ENCODE peak calls at places on chromosomes 11 and 22, in six cellular contexts. G is stimulated activated CD8-positive, alpha-beta memory T cell treated with anti-CD3 and anti-CD28 coated beads, Interleukin-12 subunit alpha, Interleukin-12 subunit beta, amount 100 ng/mL, for 1 hour; F is cardiac muscle cell; P is activated gamma-delta T cell; O is NCI-H2029 treated with DMSO at 0.1 percent for 48 hours; E is NCI-H187 treated with DMSO at 0.1 percent for 48 hours. N is an unnamed sample.

GRCh38 chr22:39601180-39601535 is 30.6 kb downstream of the CACNA1I start:
- DNase-seq in G (no peak), F (no peak), P (no peak), O (no peak), E (no peak), N (no peak)

GRCh38 chr22:31272522-31273446 is 19.5 kb downstream of the PIK3IP1 start:
- DNase-seq in G (no peak), F (peak; percentile 75), P (no peak), O (peak; percentile 25), E (no peak), N (no peak)

GRCh38 chr11:72643547-72643946 is 30.7 kb downstream of the PDE2A start:
- DNase-seq in G (no peak), F (no peak), P (no peak), O (no peak), E (no peak), N (no peak)

GRCh38 chr11:76456571-76456970 is 11.8 kb downstream of the EMSY start:
- DNase-seq in G (no peak), F (no peak), P (no peak), O (no peak), E (no peak), N (no peak)

GRCh38 chr11:66663741-66664296 is 13.9 kb downstream of the RBM4B start:
- DNase-seq in G (no peak), F (peak; percentile 61), P (no peak), O (no peak), E (no peak), N (no peak)

GRCh38 chr11:115078461-115079438 is 400.4 kb downstream of the NXPE2 start:
- DNase-seq in G (no peak), F (no peak), P (no peak), O (no peak), E (no peak), N (no peak)

GRCh38 chr22:46610345-46610744 is 9.8 kb upstream of the GRAMD4 start:
- DNase-seq in G (no peak), F (no peak), P (no peak), O (no peak), E (no peak), N (no peak)

GRCh38 chr11:17224727-17225126 is 16.9 kb upstream of the PIK3C2A start:
- DNase-seq in G (no peak), F (no peak), P (no peak), O (no peak), E (no peak), N (no peak)

GRCh38 chr11:34926101-34926830 is 9.8 kb downstream of the PDHX start:
- DNase-seq in G (peak; percentile 13), F (peak; percentile 54), P (no peak), O (peak; percentile 68), E (no peak), N (no peak)

GRCh38 chr22:48888466-48889208 is 939.0 kb downstream of the BRD1 start:
- DNase-seq in G (no peak), F (no peak), P (no peak), O (no peak), E (no peak), N (no peak)

GRCh38 chr22:49975543-49976389 is 15.2 kb downstream of the PIM3 start:
- DNase-seq in G (no peak), F (no peak), P (no peak), O (no peak), E (no peak), N (no peak)

GRCh38 chr11:539971-540481 is 2.7 kb downstream of the LRRC56 start:
- DNase-seq in G (no peak), F (no peak), P (no peak), O (no peak), E (no peak), N (no peak)

GRCh38 chr11:2930705-2931415 is 1.6 kb upstream of the PHLDA2 start:
- DNase-seq in G (no peak), F (peak; percentile 72), P (no peak), O (peak; percentile 47), E (no peak), N (no peak)

GRCh38 chr11:15157181-15157580 is 42.5 kb downstream of the INSC start:
- DNase-seq in G (no peak), F (no peak), P (no peak), O (no peak), E (no peak), N (no peak)

GRCh38 chr11:71998649-71999310 is at the start of gene IL18BP:
- DNase-seq in G (peak; percentile 12), F (no peak), P (no peak), O (no peak), E (no peak), N (no peak)

GRCh38 chr11:69138265-69138664 is 17.5 kb upstream of the SMIM38 start:
- DNase-seq in G (no peak), F (no peak), P (no peak), O (no peak), E (no peak), N (no peak)

GRCh38 chr11:14358729-14359439 is at the start of gene RRAS2:
- DNase-seq in G (peak; percentile 65), F (peak; percentile 90), P (peak; percentile 65), O (no peak), E (no peak), N (no peak)

N was measured in cortex of kidney.